ENCODE peak calls at places on chromosomes 4 and X, in seven cellular contexts. M, R, T, Q, P, E and I are unnamed samples.

GRCh38 chr4:181150173-181150572 is 1093.0 kb upstream of the TENM3 start:
- DNase-seq in P (no peak), T (no peak), R (peak; percentile 6), M (peak; percentile 44), E (no peak), Q (no peak), I (no peak)

GRCh38 chr4:677431-678293 is 3.3 kb downstream of the MYL5 start:
- DNase-seq in P (no peak), T (no peak), Q (peak; percentile 45), M (no peak), E (no peak), R (peak; percentile 37), I (peak; percentile 34)

GRCh38 chrX:30781711-30782444 is 107.2 kb downstream of the TAB3 start:
- DNase-seq in E (no peak), R (no peak), P (no peak), T (no peak), M (no peak), Q (no peak), I (no peak)

GRCh38 chr4:126715681-126716080 is 917.1 kb upstream of the INTU start:
- DNase-seq in M (no peak), P (no peak), T (no peak), E (no peak), Q (no peak), R (no peak), I (no peak)

GRCh38 chr4:189177130-189177529 is 763.5 kb upstream of the FRG1 start:
- DNase-seq in T (no peak), M (no peak), Q (peak; percentile 19), P (no peak), R (no peak), E (no peak), I (no peak)

GRCh38 chrX:121308276-121308805 is 260.9 kb downstream of the GLUD2 start:
- DNase-seq in R (peak; percentile 6), P (peak; percentile 13), E (peak; percentile 68), Q (peak; percentile 10), M (peak; percentile 1), T (no peak), I (peak; percentile 2)

GRCh38 chr4:182746876-182747275 is 170.3 kb downstream of the DCTD start:
- DNase-seq in P (no peak), R (no peak), T (no peak), Q (no peak), M (no peak), E (no peak), I (no peak)

GRCh38 chrX:110418220-110418856 is 59.7 kb downstream of the RTL9 start:
- DNase-seq in M (peak; percentile 22), Q (no peak), T (no peak), P (peak; percentile 59), E (no peak), R (no peak), I (peak; percentile 2)

GRCh38 chr4:1985287-1985686 is 23.5 kb downstream of the NELFA start:
- DNase-seq in P (no peak), Q (no peak), T (no peak), R (no peak), E (no peak), M (no peak), I (no peak)

GRCh38 chr4:12723849-12724447 is 760.2 kb downstream of the RAB28 start:
- DNase-seq in Q (no peak), T (no peak), P (no peak), M (no peak), E (no peak), R (no peak), I (no peak)

GRCh38 chrX:66833426-66833825 is 194.5 kb upstream of the EDA2R start:
- DNase-seq in T (no peak), E (peak; percentile 1), R (no peak), M (no peak), P (no peak), Q (no peak), I (no peak)

GRCh38 chr4:24395937-24396336 is 188.4 kb downstream of the DHX15 start:
- DNase-seq in E (no peak), T (no peak), P (no peak), Q (no peak), R (no peak), M (no peak), I (peak; percentile 37)

GRCh38 chr4:62543002-62543401 is 1342.9 kb downstream of the ADGRL3 start:
- DNase-seq in E (no peak), R (no peak), T (no peak), Q (no peak), M (no peak), P (no peak), I (no peak)

GRCh38 chr4:61201562-61202099 is 1.5 kb downstream of the ADGRL3 start:
- DNase-seq in T (no peak), E (no peak), R (no peak), Q (no peak), P (no peak), M (peak; percentile 50), I (no peak)

GRCh38 chr4:175509320-175509719 is 302.7 kb downstream of the GPM6A start:
- DNase-seq in R (peak; percentile 12), E (no peak), Q (peak; percentile 42), P (peak; percentile 5), M (no peak), T (peak; percentile 9), I (no peak)

GRCh38 chrX:12814434-12814833 is 23.2 kb downstream of the PRPS2 start:
- DNase-seq in R (peak; percentile 29), T (no peak), P (peak; percentile 13), E (peak; percentile 59), M (peak; percentile 43), Q (no peak), I (peak; percentile 71)

GRCh38 chr4:160426233-160426632 is 1323.4 kb downstream of the RAPGEF2 start:
- DNase-seq in P (no peak), R (no peak), E (no peak), M (no peak), T (no peak), Q (no peak), I (no peak)

GRCh38 chr4:160423879-160424451 is 1321.1 kb downstream of the RAPGEF2 start:
- DNase-seq in Q (no peak), T (no peak), M (no peak), E (no peak), R (no peak), P (no peak), I (no peak)
- TF ChIP-seq JUND in Q (no peak), T (no peak), M (no peak), E (no peak), R (no peak), P (no peak), I (no peak)

DNA sequence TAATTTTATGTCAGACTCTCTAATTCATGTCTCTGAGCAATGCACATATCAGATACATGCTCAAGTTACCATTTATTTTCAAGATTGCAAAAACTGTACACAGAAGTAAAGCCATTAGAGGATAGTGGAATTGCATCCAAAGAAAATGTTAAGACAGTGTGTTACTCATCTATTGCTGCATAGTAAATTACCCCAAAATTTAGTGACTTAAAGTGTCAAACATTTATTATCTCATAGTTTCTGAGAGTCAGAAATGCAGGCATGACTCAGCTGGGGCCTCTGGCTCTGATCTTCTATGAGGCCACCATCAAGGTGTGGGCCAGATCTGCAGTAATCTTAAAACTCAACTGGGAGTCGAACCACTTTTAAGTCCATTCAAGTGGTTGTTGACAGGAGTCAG is 275.2 kb downstream of the QDPR start:
- DNase-seq in P (no peak), T (no peak), Q (no peak), E (no peak), R (no peak), M (no peak), I (no peak)
- TF ChIP-seq JUND in P (no peak), T (no peak), Q (no peak), E (no peak), R (no peak), M (peak; percentile 46), I (no peak)

GRCh38 chr4:184953971-184954370 is 64.3 kb upstream of the HELT start:
- DNase-seq in P (no peak), T (no peak), R (no peak), Q (no peak), M (no peak), E (no peak), I (no peak)
- TF ChIP-seq JUND in P (no peak), T (no peak), R (no peak), Q (no peak), M (no peak), E (no peak), I (no peak)

DNA sequence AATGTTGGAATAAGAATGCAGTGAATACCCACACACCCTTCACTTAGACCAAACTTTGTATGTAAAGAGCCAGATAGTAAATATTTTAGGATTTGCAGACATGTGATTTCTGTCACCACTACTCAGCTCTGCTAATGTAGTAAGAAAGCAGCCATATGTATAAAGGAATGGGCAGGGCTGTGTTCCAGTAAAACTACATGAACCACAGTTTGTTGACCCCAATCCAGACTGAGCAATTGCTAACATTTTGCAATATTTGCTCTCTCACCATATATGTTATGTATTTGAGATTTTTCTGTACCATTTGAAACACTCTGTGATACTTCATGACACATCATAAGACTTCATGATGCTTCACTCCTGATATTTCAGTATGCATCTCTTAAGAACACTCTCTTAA is 32.0 kb upstream of the TBC1D1 start:
- DNase-seq in P (no peak), E (no peak), R (no peak), T (no peak), M (no peak), Q (no peak), I (no peak)
- TF ChIP-seq JUND in P (no peak), E (no peak), R (no peak), T (no peak), M (no peak), Q (no peak), I (no peak)

DNA sequence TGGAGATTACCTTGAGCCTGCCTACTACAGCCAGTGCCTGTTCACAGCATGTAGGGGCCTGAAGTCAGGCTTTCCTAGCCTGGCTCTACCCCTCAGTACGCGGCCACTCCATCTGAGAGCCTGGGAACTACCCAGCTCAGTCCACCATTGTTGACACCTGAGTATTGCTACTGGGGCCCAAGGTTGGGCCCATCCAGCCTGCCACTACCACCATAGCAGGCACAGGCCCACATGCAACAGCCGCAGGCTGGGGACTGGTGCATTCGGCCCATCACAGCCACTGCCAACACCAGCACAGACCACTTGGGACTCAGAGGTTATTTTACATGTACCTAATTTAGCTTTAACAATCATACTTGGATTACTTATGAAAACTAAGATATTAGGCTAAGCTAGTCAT is 314.0 kb downstream of the GALNTL6 start:
- DNase-seq in P (no peak), R (no peak), Q (no peak), T (no peak), E (no peak), M (no peak), I (no peak)
- TF ChIP-seq JUND in P (no peak), R (no peak), Q (no peak), T (no peak), E (no peak), M (no peak), I (no peak)

DNA sequence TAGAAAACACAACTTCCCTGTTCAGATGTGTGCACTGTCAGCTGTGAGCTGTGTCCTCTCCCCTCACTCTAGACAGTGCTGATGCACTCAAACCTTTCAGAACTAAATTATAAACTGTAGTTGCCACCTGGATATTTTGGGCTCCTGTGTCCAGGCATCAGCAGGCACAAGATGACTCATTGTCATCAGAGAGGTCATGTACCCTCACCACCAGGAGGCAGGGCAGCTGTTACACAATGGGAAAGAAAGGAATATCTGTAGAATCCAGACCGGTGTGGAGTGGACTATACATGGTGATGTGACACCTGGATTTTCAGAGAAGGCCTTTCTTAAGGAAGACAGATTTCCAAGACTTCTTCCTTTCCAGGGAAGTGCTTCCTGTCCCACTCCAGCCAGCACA is 854.4 kb upstream of the AGA start:
- DNase-seq in R (no peak), Q (no peak), T (no peak), E (no peak), M (no peak), P (no peak), I (no peak)
- TF ChIP-seq JUND in R (no peak), Q (no peak), T (no peak), E (no peak), M (no peak), P (no peak), I (no peak)

GRCh38 chrX:46327229-46328081 is 217.8 kb downstream of the ZNF674 start:
- DNase-seq in Q (peak; percentile 76), T (peak; percentile 81), M (no peak), R (peak; percentile 92), P (no peak), E (no peak), I (peak; percentile 3)
- TF ChIP-seq JUND in Q (no peak), T (no peak), M (no peak), R (no peak), P (no peak), E (no peak), I (no peak)